ENCODE peak calls at places on chromosomes 6 and 20, in ten cellular contexts. O is HFF-Myc, A is GM20000, Q is lung, X is neural crest cell, M is ovary, N is IMR-90, V is lower leg skin, T is esophagus squamous epithelium, I is endothelial cell. K is an unnamed sample.

GRCh38 chr6:149025061-149025460 is 278.2 kb downstream of the UST start:
- DNase-seq in O (no peak), A (no peak), Q (no peak), X (no peak), M (no peak), N (no peak), V (no peak), T (no peak), I (no peak), K (no peak)

GRCh38 chr6:111971181-111971829 is 82.6 kb upstream of the CCN6 start:
- DNase-seq in O (no peak), A (no peak), Q (no peak), X (no peak), M (no peak), N (no peak), V (no peak), T (no peak), I (no peak), K (no peak)

GRCh38 chr20:3670511-3670910 is 7.3 kb upstream of the GFRA4 start:
- DNase-seq in O (no peak), A (no peak), Q (no peak), X (no peak), M (no peak), N (peak), V (no peak), T (no peak), I (no peak), K (no peak)

GRCh38 chr6:169243661-169244060 is 10.0 kb downstream of the THBS2 start:
- DNase-seq in O (no peak), A (no peak), Q (no peak), X (no peak), M (no peak), N (no peak), V (no peak), T (no peak), I (no peak), K (no peak)

GRCh38 chr6:12760911-12761310 is 44.3 kb downstream of the PHACTR1 start:
- DNase-seq in O (no peak), A (no peak), Q (no peak), X (no peak), M (no peak), N (no peak), V (no peak), T (no peak), I (no peak), K (no peak)

GRCh38 chr6:73523434-73524123 is 2.7 kb upstream of the EEF1A1 start:
- DNase-seq in O (no peak), A (peak), Q (peak), X (no peak), M (peak), N (peak), V (peak), T (peak), I (peak), K (peak)

GRCh38 chr6:14732845-14733757 is 512.8 kb upstream of the JARID2 start:
- DNase-seq in O (no peak), A (no peak), Q (no peak), X (no peak), M (no peak), N (peak), V (no peak), T (no peak), I (no peak), K (no peak)

GRCh38 chr20:59134182-59134581 is 29.4 kb upstream of the ZNF831 start:
- DNase-seq in O (no peak), A (no peak), Q (no peak), X (no peak), M (no peak), N (no peak), V (no peak), T (no peak), I (no peak), K (no peak)

GRCh38 chr6:170233304-170234205 is 57.3 kb downstream of the DLL1 start:
- DNase-seq in O (no peak), A (no peak), Q (no peak), X (no peak), M (no peak), N (no peak), V (no peak), T (no peak), I (no peak), K (no peak)

GRCh38 chr6:87407531-87407895 is 259 bp upstream of the CFAP206 start:
- DNase-seq in O (no peak), A (peak), Q (peak), X (no peak), M (no peak), N (peak), V (peak), T (no peak), I (no peak), K (no peak)

GRCh38 chr20:3080939-3081388 is 3.6 kb downstream of the AVP start:
- DNase-seq in O (no peak), A (no peak), Q (no peak), X (no peak), M (no peak), N (peak), V (no peak), T (no peak), I (no peak), K (no peak)

GRCh38 chr6:132959927-132960326 is 145.6 kb downstream of the RPS12 start:
- DNase-seq in O (no peak), A (no peak), Q (no peak), X (no peak), M (no peak), N (no peak), V (no peak), T (no peak), I (no peak), K (no peak)

GRCh38 chr20:56815796-56816195 is 186.7 kb downstream of the TFAP2C start:
- DNase-seq in O (no peak), A (no peak), Q (no peak), X (no peak), M (no peak), N (no peak), V (no peak), T (no peak), I (no peak), K (no peak)

GRCh38 chr6:78598966-78599365 is 268.4 kb upstream of the IRAK1BP1 start:
- DNase-seq in O (peak), A (no peak), Q (no peak), X (no peak), M (no peak), N (peak), V (no peak), T (no peak), I (no peak), K (no peak)

GRCh38 chr20:48578397-48579098 is 249.3 kb downstream of the PREX1 start:
- DNase-seq in O (no peak), A (no peak), Q (no peak), X (no peak), M (no peak), N (no peak), V (no peak), T (no peak), I (no peak), K (no peak)

GRCh38 chr6:57265755-57266221 is 43.7 kb upstream of the RAB23 start:
- DNase-seq in O (no peak), A (no peak), Q (no peak), X (no peak), M (no peak), N (peak), V (no peak), T (no peak), I (no peak), K (no peak)

GRCh38 chr6:38155576-38156204 is 336.2 kb downstream of the ZFAND3 start:
- DNase-seq in O (no peak), A (no peak), Q (no peak), X (no peak), M (no peak), N (peak), V (no peak), T (no peak), I (no peak), K (no peak)

GRCh38 chr6:36353411-36353915 is 16.8 kb upstream of the BNIP5 start:
- DNase-seq in O (no peak), A (no peak), Q (no peak), X (no peak), M (no peak), N (peak), V (no peak), T (no peak), I (no peak), K (no peak)

GRCh38 chr20:15578059-15578458 is 995.2 kb downstream of the KIF16B start:
- DNase-seq in O (no peak), A (no peak), Q (no peak), X (no peak), M (no peak), N (no peak), V (no peak), T (no peak), I (no peak), K (no peak)

GRCh38 chr20:3010985-3011723 is 32.3 kb upstream of the GNRH2 start:
- DNase-seq in O (peak), A (no peak), Q (no peak), X (no peak), M (no peak), N (peak), V (no peak), T (no peak), I (no peak), K (no peak)

GRCh38 chr6:17828149-17828548 is 121.4 kb upstream of the NUP153 start:
- DNase-seq in O (no peak), A (no peak), Q (no peak), X (no peak), M (no peak), N (no peak), V (no peak), T (no peak), I (no peak), K (no peak)

GRCh38 chr6:28489366-28490190 is 26.0 kb downstream of the GPX6 start:
- DNase-seq in O (peak), A (peak), Q (peak), X (peak), M (peak), N (peak), V (no peak), T (no peak), I (peak), K (peak)

GRCh38 chr20:33211817-33212424 is 5.2 kb upstream of the BPIFA3 start:
- DNase-seq in O (peak), A (peak), Q (peak), X (peak), M (no peak), N (peak), V (no peak), T (no peak), I (peak), K (peak)

GRCh38 chr20:59825944-59826759 is 107.3 kb downstream of the SYCP2 start:
- DNase-seq in O (no peak), A (no peak), Q (peak), X (no peak), M (no peak), N (no peak), V (peak), T (no peak), I (no peak), K (no peak)

GRCh38 chr6:84052204-84052882 is 18.8 kb downstream of the MRAP2 start:
- DNase-seq in O (peak), A (no peak), Q (no peak), X (peak), M (peak), N (peak), V (no peak), T (no peak), I (peak), K (no peak)

GRCh38 chr6:148021715-148022114 is 320.9 kb upstream of the SASH1 start:
- DNase-seq in O (no peak), A (no peak), Q (peak), X (no peak), M (no peak), N (no peak), V (no peak), T (no peak), I (peak), K (no peak)

GRCh38 chr6:96716221-96716620 is 121.1 kb downstream of the GPR63 start:
- DNase-seq in O (no peak), A (no peak), Q (no peak), X (no peak), M (no peak), N (no peak), V (no peak), T (no peak), I (no peak), K (no peak)

GRCh38 chr6:131782764-131783163 is 25.1 kb upstream of the ENPP1 start:
- DNase-seq in O (no peak), A (no peak), Q (no peak), X (no peak), M (no peak), N (no peak), V (no peak), T (no peak), I (no peak), K (no peak)

GRCh38 chr6:48037946-48038345 is 73.1 kb downstream of the PTCHD4 start:
- DNase-seq in O (no peak), A (no peak), Q (no peak), X (no peak), M (no peak), N (no peak), V (no peak), T (no peak), I (no peak), K (no peak)

GRCh38 chr6:31441368-31442267 is 38.2 kb downstream of the MICA start:
- DNase-seq in O (no peak), A (peak), Q (peak), X (peak), M (peak), N (peak), V (peak), T (peak), I (peak), K (peak)

DNA sequence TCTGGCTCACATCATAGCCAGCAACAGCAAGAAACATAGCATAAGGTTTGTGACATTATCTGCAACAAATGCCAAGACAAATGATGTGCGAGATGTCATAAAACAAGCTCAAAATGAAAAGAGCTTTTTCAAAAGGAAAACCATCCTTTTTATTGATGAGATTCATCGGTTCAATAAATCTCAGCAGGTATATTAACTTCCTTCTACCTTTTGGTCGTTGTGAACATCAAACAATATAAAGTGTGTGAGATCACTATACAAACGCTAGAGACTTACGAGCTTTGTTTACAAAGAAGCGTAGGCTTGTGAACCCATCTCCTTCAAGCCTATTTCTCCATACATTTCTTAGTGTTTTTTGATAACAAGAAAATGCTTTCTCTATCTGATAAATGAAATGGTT is 3.5 kb downstream of the WRNIP1 start:
- DNase-seq in O (no peak), A (no peak), Q (no peak), X (no peak), M (no peak), N (no peak), V (no peak), T (no peak), I (no peak), K (no peak)
- TF ChIP-seq CTCF in O (no peak), A (no peak), Q (no peak), X (no peak), M (no peak), N (no peak), V (no peak), T (no peak), I (no peak), K (no peak)

DNA sequence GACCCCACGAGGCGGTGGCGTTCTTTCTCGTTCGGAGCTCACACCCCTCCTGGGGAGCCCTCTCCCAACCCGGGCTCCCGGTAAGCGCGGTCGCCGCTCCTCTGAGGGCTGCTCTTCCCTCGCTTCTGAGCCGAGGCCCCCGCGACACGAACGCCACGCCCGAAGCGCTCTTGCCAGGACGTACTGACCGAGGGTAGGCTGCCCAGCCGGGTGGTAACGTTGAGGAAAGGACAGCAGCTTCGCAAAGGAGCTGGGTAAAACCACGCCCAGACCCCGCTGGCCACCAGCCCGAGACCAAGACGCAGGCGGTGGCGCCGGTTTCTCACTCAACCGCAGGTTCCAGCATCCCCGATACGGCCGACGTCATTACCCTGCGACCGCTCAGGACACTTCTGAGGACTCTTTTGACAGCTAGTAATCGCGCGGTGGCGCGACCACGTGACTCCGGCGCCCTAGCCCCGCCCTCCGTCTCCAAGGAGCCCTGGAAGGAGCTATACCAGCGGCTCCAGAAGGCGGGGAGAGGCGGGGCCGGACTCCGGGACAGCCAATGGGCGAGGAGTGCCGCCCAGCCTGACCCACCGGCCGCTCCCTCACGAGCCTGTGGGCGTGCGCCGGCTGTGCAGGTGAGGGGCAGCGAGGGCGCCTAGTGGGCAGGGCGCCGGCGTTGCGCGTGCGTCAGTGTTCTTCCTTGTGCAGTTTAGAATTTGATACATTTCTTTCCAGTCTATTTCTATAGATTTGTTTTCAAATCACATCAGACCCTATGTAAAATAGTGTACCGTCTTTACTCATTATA is 4.0 kb upstream of the GZF1 start:
- DNase-seq in O (peak), A (peak), Q (peak), X (peak), M (peak), N (peak), V (peak), T (peak), I (peak), K (peak)
- TF ChIP-seq CTCF in O (no peak), A (no peak), Q (no peak), X (no peak), M (no peak), N (peak), V (no peak), T (peak), I (no peak), K (peak)

DNA sequence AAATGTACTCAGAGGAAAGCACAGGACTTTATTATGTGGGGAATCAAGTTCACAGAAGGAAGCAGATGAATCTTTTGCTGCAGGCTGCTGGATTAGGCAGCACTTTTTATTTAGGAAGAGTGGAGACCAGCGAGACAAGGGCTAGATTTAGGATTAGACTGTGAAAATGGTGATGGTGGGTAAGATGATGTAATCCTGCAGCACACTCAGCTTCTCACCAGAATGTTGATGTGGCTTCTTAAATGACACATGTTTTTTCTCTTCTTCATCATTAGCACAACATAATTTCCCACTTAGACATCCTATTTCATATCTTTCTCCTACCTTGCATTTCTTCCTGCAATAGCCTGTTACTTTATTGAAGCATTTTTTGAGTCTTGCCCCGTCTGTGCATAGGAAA is 1.8 kb downstream of the DEFB128 start:
- DNase-seq in O (no peak), A (no peak), Q (no peak), X (no peak), M (no peak), N (no peak), V (no peak), T (no peak), I (no peak), K (no peak)
- TF ChIP-seq CTCF in O (no peak), A (no peak), Q (no peak), X (no peak), M (no peak), N (no peak), V (no peak), T (no peak), I (no peak), K (no peak)

GRCh38 chr20:44247676-44248419 is 740 bp downstream of the GDAP1L1 start:
- DNase-seq in O (peak), A (peak), Q (no peak), X (peak), M (peak), N (peak), V (no peak), T (no peak), I (peak), K (peak)
- TF ChIP-seq CTCF in O (peak), A (no peak), Q (no peak), X (peak), M (no peak), N (peak), V (no peak), T (no peak), I (peak), K (peak)

GRCh38 chr6:142155091-142155490 is 8.0 kb downstream of the VTA1 start:
- DNase-seq in O (no peak), A (no peak), Q (no peak), X (no peak), M (no peak), N (no peak), V (no peak), T (no peak), I (no peak), K (no peak)

GRCh38 chr6:142152731-142153130 is 5.7 kb downstream of the VTA1 start:
- DNase-seq in O (no peak), A (no peak), Q (no peak), X (no peak), M (no peak), N (peak), V (no peak), T (no peak), I (no peak), K (no peak)

GRCh38 chr6:142153230-142153629 is 6.2 kb downstream of the VTA1 start:
- DNase-seq in O (no peak), A (no peak), Q (no peak), X (no peak), M (no peak), N (no peak), V (no peak), T (no peak), I (no peak), K (no peak)

DNA sequence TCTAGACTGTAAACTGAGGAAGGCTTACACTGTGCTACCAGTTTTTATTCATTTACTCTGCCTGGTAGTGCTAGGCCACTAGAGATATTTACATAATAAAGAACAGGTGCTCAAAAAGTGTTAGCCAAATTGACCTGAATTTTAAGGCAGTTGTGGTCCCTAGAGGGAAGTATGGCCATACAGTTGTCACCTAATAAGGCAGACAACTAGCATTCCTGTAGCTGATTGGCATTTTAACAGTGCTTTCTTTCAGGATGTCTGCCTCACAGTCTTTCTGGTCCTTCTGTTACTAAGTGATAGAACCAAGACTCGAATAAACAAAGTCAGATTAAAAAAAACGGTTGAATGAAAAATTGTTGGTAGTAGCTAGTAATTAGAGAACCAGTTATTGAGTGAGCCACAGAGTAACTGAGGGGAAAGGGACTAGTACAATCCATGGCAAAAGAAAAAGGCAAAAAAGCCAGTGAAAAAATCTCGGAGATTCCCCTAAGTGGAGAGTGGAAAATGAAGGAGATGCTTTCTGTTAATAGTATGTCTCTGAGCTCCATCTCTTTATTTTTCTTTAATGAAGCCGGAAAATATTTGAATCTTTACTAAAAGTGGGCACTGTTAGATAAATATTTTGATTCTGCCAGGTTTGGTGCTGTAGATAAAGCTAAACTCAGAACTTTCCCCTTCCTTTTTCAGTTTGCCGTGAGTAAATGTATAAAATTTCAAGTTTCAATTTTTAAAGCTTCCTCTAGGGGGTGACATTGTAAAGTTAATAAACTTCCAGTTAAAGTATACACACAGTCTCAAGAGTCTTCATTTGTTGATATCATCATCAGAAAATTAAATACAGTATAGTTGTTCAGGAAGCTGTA is 9.1 kb downstream of the VTA1 start:
- DNase-seq in O (no peak), A (no peak), Q (no peak), X (no peak), M (no peak), N (peak), V (no peak), T (no peak), I (no peak), K (no peak)
- TF ChIP-seq CTCF in O (no peak), A (no peak), Q (no peak), X (peak), M (no peak), N (peak), V (no peak), T (peak), I (peak), K (peak)